ENCODE peak calls at places on chromosome 17, in six cellular contexts. Q, G, U, P, L and N are unnamed samples.

GRCh38 chr17:48970865-48971687 is 2.7 kb upstream of the GIP start:
- DNase-seq in Q (no peak), G (no peak), U (no peak), P (no peak), L (no peak), N (no peak)

GRCh38 chr17:34416116-34416515 is 53.1 kb upstream of the CCL1 start:
- DNase-seq in Q (no peak), G (no peak), U (no peak), P (no peak), L (no peak), N (no peak)

GRCh38 chr17:2952174-2952845 is 111.1 kb downstream of the OR1D5 start:
- DNase-seq in Q (no peak), G (no peak), U (no peak), P (no peak), L (no peak), N (no peak)

GRCh38 chr17:8966926-8967325 is 1.4 kb upstream of the PIK3R5 start:
- DNase-seq in Q (no peak), G (no peak), U (no peak), P (no peak), L (no peak), N (no peak)

GRCh38 chr17:77741109-77741508 is 217.4 kb upstream of the TNRC6C start:
- DNase-seq in Q (no peak), G (no peak), U (no peak), P (peak), L (no peak), N (no peak)

GRCh38 chr17:48612854-48613691 is 2.0 kb downstream of the HOXB8 start:
- DNase-seq in Q (no peak), G (no peak), U (no peak), P (peak), L (no peak), N (peak)

GRCh38 chr17:35254107-35254802 is 11.4 kb downstream of the SLFN5 start:
- DNase-seq in Q (peak), G (peak), U (peak), P (no peak), L (no peak), N (no peak)

GRCh38 chr17:17081304-17081940 is 39.2 kb downstream of the MPRIP start:
- DNase-seq in Q (no peak), G (no peak), U (no peak), P (peak), L (no peak), N (peak)

GRCh38 chr17:80938556-80938955 is 53.1 kb upstream of the CHMP6 start:
- DNase-seq in Q (no peak), G (no peak), U (no peak), P (no peak), L (no peak), N (no peak)

GRCh38 chr17:80892900-80893603 is 98.6 kb upstream of the CHMP6 start:
- DNase-seq in Q (peak), G (no peak), U (no peak), P (no peak), L (no peak), N (no peak)

GRCh38 chr17:82849076-82849945 is 9.5 kb upstream of the ZNF750 start:
- DNase-seq in Q (no peak), G (no peak), U (no peak), P (peak), L (no peak), N (no peak)

GRCh38 chr17:16398270-16399267 is 16.8 kb upstream of the TRPV2 start:
- DNase-seq in Q (no peak), G (no peak), U (no peak), P (no peak), L (no peak), N (no peak)

GRCh38 chr17:32815460-32815859 is 61.5 kb downstream of the MYO1D start:
- DNase-seq in Q (no peak), G (no peak), U (no peak), P (no peak), L (no peak), N (no peak)
- TF ChIP-seq CTCF in Q (no peak), G (no peak), U (no peak), P (no peak), L (no peak), N (no peak)

GRCh38 chr17:58006924-58007780 is at the start of gene SRSF1:
- DNase-seq in Q (peak), G (peak), U (peak), P (peak), L (peak), N (peak)
- TF ChIP-seq CTCF in Q (no peak), G (no peak), U (no peak), P (no peak), L (no peak), N (no peak)

GRCh38 chr17:50794361-50794760 is 27.0 kb upstream of the ANKRD40CL start:
- DNase-seq in Q (no peak), G (no peak), U (no peak), P (no peak), L (no peak), N (no peak)

GRCh38 chr17:50802609-50803571 is 32.5 kb upstream of the WFIKKN2 start:
- DNase-seq in Q (no peak), G (no peak), U (no peak), P (no peak), L (no peak), N (no peak)

GRCh38 chr17:50799582-50799981 is 32.3 kb upstream of the ANKRD40CL start:
- DNase-seq in Q (no peak), G (no peak), U (no peak), P (no peak), L (no peak), N (no peak)

GRCh38 chr17:50800196-50800700 is 32.9 kb upstream of the ANKRD40CL start:
- DNase-seq in Q (no peak), G (no peak), U (no peak), P (no peak), L (no peak), N (no peak)

GRCh38 chr17:50798424-50799344 is 31.4 kb upstream of the ANKRD40CL start:
- DNase-seq in Q (peak), G (no peak), U (no peak), P (no peak), L (no peak), N (no peak)
- TF ChIP-seq CTCF in Q (no peak), G (no peak), U (no peak), P (no peak), L (no peak), N (no peak)

GRCh38 chr17:75614556-75615270 is 18.5 kb upstream of the SMIM5 start:
- DNase-seq in Q (no peak), G (no peak), U (no peak), P (no peak), L (no peak), N (no peak)
- TF ChIP-seq CTCF in Q (no peak), G (no peak), U (peak), P (no peak), L (no peak), N (no peak)

GRCh38 chr17:4154201-4154600 is 11.2 kb downstream of the CYB5D2 start:
- DNase-seq in Q (no peak), G (no peak), U (no peak), P (no peak), L (no peak), N (no peak)

GRCh38 chr17:4159761-4160160 is 16.8 kb downstream of the CYB5D2 start:
- DNase-seq in Q (no peak), G (no peak), U (no peak), P (no peak), L (no peak), N (no peak)

GRCh38 chr17:4155980-4156620 is 13.1 kb downstream of the CYB5D2 start:
- DNase-seq in Q (no peak), G (no peak), U (no peak), P (no peak), L (no peak), N (no peak)

GRCh38 chr17:4157618-4158333 is 14.8 kb downstream of the CYB5D2 start:
- DNase-seq in Q (no peak), G (no peak), U (no peak), P (no peak), L (no peak), N (no peak)

DNA sequence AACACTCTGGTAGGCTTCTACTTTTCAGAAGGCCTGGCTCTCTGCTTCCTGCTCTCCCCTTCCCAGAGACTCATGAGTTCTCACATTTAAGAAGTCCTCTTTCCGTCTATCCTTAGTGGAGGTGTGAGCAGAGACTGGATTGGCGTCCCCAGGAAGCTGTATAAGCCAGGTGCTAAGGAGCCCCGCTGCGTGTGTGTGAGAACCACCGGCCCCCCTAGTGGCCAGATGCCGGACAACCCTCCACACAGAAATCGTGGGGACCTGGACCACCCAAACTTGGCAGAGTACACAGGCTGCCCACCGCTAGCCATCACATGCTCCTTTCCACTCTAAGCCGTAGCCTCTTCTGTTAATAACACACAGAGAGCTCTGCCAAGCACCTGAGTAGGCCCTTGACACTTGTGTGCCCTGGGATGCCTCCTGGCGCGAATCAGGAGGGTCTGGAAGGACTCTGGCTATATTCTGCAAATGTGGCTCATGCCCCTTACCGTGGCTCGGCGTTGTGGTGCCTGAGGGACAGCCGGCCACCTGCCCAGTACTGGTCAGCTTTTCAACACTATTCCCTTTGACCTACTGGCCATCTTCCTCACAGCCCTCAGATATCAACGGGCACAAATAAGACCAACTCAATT is 13.9 kb downstream of the CYB5D2 start:
- DNase-seq in Q (no peak), G (no peak), U (no peak), P (no peak), L (peak), N (peak)
- TF ChIP-seq CTCF in Q (no peak), G (no peak), U (no peak), P (no peak), L (peak), N (no peak)